ENCODE peak calls at places on chromosomes 3 and 15, in five cellular contexts. S is type B pancreatic cell, C is uterus, Y is nephron progenitor cell, D is HFF-Myc. W is an unnamed sample.

GRCh38 chr3:158696618-158697017 is 24.2 kb upstream of the LXN start:
- DNase-seq in S (no peak), C (no peak), Y (no peak), D (no peak), W (peak)

GRCh38 chr15:65175511-65175910 is 9.6 kb downstream of the CLPX start:
- DNase-seq in S (no peak), C (no peak), Y (no peak), D (no peak), W (no peak)

GRCh38 chr15:35705885-35706590 is 160.1 kb upstream of the DPH6 start:
- DNase-seq in S (no peak), C (no peak), Y (peak), D (no peak), W (peak)

GRCh38 chr3:182364723-182365650 is 428.3 kb upstream of the ATP11B start:
- DNase-seq in S (no peak), C (no peak), Y (no peak), D (no peak), W (peak)

GRCh38 chr3:45106874-45107273 is 39.3 kb downstream of the CDCP1 start:
- DNase-seq in S (no peak), C (no peak), Y (no peak), D (no peak), W (no peak)

GRCh38 chr3:74839591-74839990 is 225.1 kb upstream of the CNTN3 start:
- DNase-seq in S (no peak), C (no peak), Y (no peak), D (no peak), W (no peak)

GRCh38 chr15:100125627-100126231 is 216.0 kb downstream of the ADAMTS17 start:
- DNase-seq in S (no peak), C (peak), Y (no peak), D (no peak), W (no peak)

GRCh38 chr3:65545429-65545828 is 493.3 kb downstream of the MAGI1 start:
- DNase-seq in S (no peak), C (no peak), Y (no peak), D (no peak), W (peak)

GRCh38 chr3:46368569-46368968 is 2.2 kb upstream of the CCR5 start:
- DNase-seq in S (no peak), C (no peak), Y (peak), D (no peak), W (no peak)

GRCh38 chr15:71115567-71116351 is 488 bp downstream of the THSD4 start:
- DNase-seq in S (peak), C (peak), Y (peak), D (no peak), W (peak)

GRCh38 chr15:73190189-73190601 is 137.9 kb downstream of the NEO1 start:
- DNase-seq in S (no peak), C (no peak), Y (no peak), D (no peak), W (peak)

GRCh38 chr15:81073796-81074195 is 60.3 kb upstream of the CFAP161 start:
- DNase-seq in S (no peak), C (no peak), Y (no peak), D (no peak), W (peak)

GRCh38 chr3:113736548-113737089 is 9.4 kb downstream of the NAA50 start:
- DNase-seq in S (no peak), C (no peak), Y (no peak), D (peak), W (peak)

GRCh38 chr15:74529911-74530310 is 11.1 kb upstream of the ARID3B start:
- DNase-seq in S (no peak), C (no peak), Y (no peak), D (no peak), W (no peak)

GRCh38 chr3:137438561-137438960 is 325.6 kb upstream of the SOX14 start:
- DNase-seq in S (no peak), C (no peak), Y (no peak), D (no peak), W (no peak)

GRCh38 chr15:77803487-77803886 is 170.8 kb upstream of the LINGO1 start:
- DNase-seq in S (no peak), C (no peak), Y (no peak), D (no peak), W (no peak)

GRCh38 chr3:99648496-99648895 is 10.1 kb downstream of the COL8A1 start:
- DNase-seq in S (no peak), C (no peak), Y (no peak), D (no peak), W (no peak)

GRCh38 chr3:124248471-124249028 is 256.6 kb upstream of the ROPN1 start:
- DNase-seq in S (no peak), C (peak), Y (no peak), D (peak), W (peak)

GRCh38 chr3:67531149-67532101 is 123.0 kb downstream of the SUCLG2 start:
- DNase-seq in S (no peak), C (no peak), Y (no peak), D (no peak), W (peak)

DNA sequence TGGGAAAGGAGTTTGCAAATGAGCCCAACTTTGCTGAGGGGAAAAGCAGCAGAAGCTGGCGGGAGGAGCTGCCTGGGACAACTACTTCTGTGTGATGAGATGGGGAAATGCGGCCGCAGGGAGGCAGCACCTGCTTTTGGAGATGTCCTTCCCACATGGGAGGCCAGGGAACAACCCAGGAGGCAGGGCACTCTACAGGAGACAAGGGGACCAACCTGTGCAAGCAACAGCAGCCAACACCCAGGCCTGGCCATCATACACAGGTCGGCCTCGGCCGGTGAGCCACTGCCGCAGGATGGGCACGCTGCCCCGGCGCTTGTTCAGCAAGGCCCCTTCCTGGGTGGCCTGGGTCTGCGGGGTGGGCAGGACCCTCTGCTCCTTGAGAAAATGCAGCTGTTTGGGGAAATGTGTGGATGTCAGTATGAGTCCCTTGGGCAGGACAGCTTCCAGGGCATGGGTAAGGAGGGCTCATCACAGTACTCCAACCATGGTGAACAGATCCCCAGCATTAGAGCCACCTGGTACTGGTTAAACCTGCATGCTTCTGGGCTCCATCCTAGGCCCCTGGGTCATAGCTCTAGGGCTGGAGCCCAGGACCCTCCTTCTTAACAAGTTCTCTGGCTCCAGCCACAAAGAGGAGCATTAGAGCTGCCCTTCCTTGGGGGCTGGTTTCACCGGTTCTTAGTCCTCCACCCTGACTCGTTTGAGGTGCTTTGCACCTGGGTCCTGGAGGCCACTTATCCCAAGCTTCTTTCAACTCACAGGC is 11.6 kb downstream of the EPB42 start:
- DNase-seq in S (no peak), C (no peak), Y (peak), D (no peak), W (no peak)
- TF ChIP-seq CTCF in S (peak), C (no peak), Y (peak), D (peak), W (peak)

GRCh38 chr15:37791693-37792092 is 142.7 kb upstream of the TMCO5A start:
- DNase-seq in S (no peak), C (no peak), Y (no peak), D (no peak), W (no peak)

GRCh38 chr15:37789881-37790280 is 144.6 kb upstream of the TMCO5A start:
- DNase-seq in S (no peak), C (no peak), Y (no peak), D (no peak), W (peak)

GRCh38 chr15:37794947-37795346 is 139.5 kb upstream of the TMCO5A start:
- DNase-seq in S (no peak), C (no peak), Y (no peak), D (no peak), W (peak)

GRCh38 chr15:37792351-37792750 is 142.1 kb upstream of the TMCO5A start:
- DNase-seq in S (no peak), C (no peak), Y (no peak), D (no peak), W (no peak)

GRCh38 chr15:37793851-37794250 is 140.6 kb upstream of the TMCO5A start:
- DNase-seq in S (no peak), C (no peak), Y (peak), D (no peak), W (no peak)
- TF ChIP-seq CTCF in S (peak), C (no peak), Y (peak), D (peak), W (peak)

GRCh38 chr3:71662056-71662455 is 63.1 kb downstream of the EIF4E3 start:
- DNase-seq in S (no peak), C (no peak), Y (no peak), D (no peak), W (no peak)
- TF ChIP-seq CTCF in S (no peak), C (no peak), Y (no peak), D (no peak), W (no peak)

GRCh38 chr15:44550734-44551133 is 13.8 kb downstream of the EIF3J start:
- DNase-seq in S (no peak), C (no peak), Y (no peak), D (no peak), W (no peak)

GRCh38 chr15:44541282-44541958 is 4.5 kb downstream of the EIF3J start:
- DNase-seq in S (no peak), C (no peak), Y (no peak), D (no peak), W (peak)

GRCh38 chr15:44550256-44550655 is 13.3 kb downstream of the EIF3J start:
- DNase-seq in S (no peak), C (no peak), Y (no peak), D (no peak), W (peak)

GRCh38 chr15:44545934-44546802 is 9.2 kb downstream of the EIF3J start:
- DNase-seq in S (no peak), C (no peak), Y (no peak), D (no peak), W (peak)
- TF ChIP-seq CTCF in S (peak), C (no peak), Y (no peak), D (peak), W (peak)

W was measured in AG10803.